ENCODE peak calls at places on chromosomes 2 and 18, in four cellular contexts. L is HepG2, N is endothelial cell of umbilical vein, V is breast epithelium. Q is an unnamed sample.

GRCh38 chr18:58241877-58242276 is 197.9 kb downstream of the NEDD4L start:
- DNase-seq in L (no peak), N (no peak), V (no peak), Q (no peak)

GRCh38 chr2:190355968-190356657 is 12.7 kb downstream of the INPP1 start:
- DNase-seq in L (no peak), N (no peak), V (no peak), Q (no peak)

GRCh38 chr2:30421551-30422436 is 25.3 kb upstream of the LCLAT1 start:
- DNase-seq in L (no peak), N (no peak), V (no peak), Q (no peak)

GRCh38 chr2:196248467-196249104 is 77.2 kb upstream of the STK17B start:
- DNase-seq in L (no peak), N (no peak), V (no peak), Q (no peak)

GRCh38 chr18:64165906-64166305 is 17.0 kb upstream of the LINC00305 start:
- DNase-seq in L (no peak), N (no peak), V (no peak), Q (no peak)

GRCh38 chr2:149329470-149330126 is 789 bp upstream of the LYPD6 start:
- DNase-seq in L (peak; percentile 19), N (peak; percentile 59), V (no peak), Q (peak; percentile 27)

GRCh38 chr2:126902859-126903258 is 4.2 kb downstream of the TEX51 start:
- DNase-seq in L (no peak), N (no peak), V (no peak), Q (no peak)

GRCh38 chr2:47334356-47335136 is 68.4 kb upstream of the MSH2 start:
- DNase-seq in L (no peak), N (peak; percentile 52), V (no peak), Q (no peak)

GRCh38 chr2:69616755-69617154 is 26.8 kb downstream of the AAK1 start:
- DNase-seq in L (no peak), N (peak; percentile 39), V (no peak), Q (no peak)

GRCh38 chr18:75727479-75727878 is 300.0 kb upstream of the SMIM21 start:
- DNase-seq in L (peak; percentile 2), N (no peak), V (no peak), Q (no peak)

GRCh38 chr2:71965530-71965929 is 182.1 kb downstream of the CYP26B1 start:
- DNase-seq in L (no peak), N (no peak), V (no peak), Q (no peak)

GRCh38 chr2:101152195-101153076 is 1.3 kb upstream of the TBC1D8 start:
- DNase-seq in L (peak; percentile 85), N (peak; percentile 79), V (no peak), Q (peak; percentile 53)

GRCh38 chr2:62337403-62337802 is 141.5 kb downstream of the B3GNT2 start:
- DNase-seq in L (no peak), N (no peak), V (no peak), Q (no peak)

GRCh38 chr2:52934354-52934898 is 833.2 kb upstream of the CHAC2 start:
- DNase-seq in L (peak; percentile 2), N (peak; percentile 85), V (no peak), Q (peak; percentile 65)

GRCh38 chr2:141015339-141016047 is 1115.3 kb downstream of the LRP1B start:
- DNase-seq in L (no peak), N (no peak), V (no peak), Q (no peak)

GRCh38 chr2:230269715-230270114 is 44.2 kb downstream of the SP140 start:
- DNase-seq in L (no peak), N (no peak), V (no peak), Q (no peak)

GRCh38 chr2:100730290-100730868 is 89.6 kb upstream of the NPAS2 start:
- DNase-seq in L (peak; percentile 82), N (peak; percentile 88), V (no peak), Q (peak; percentile 53)

GRCh38 chr2:161090401-161090800 is 69.8 kb upstream of the TANK start:
- DNase-seq in L (no peak), N (peak; percentile 90), V (no peak), Q (no peak)

GRCh38 chr2:201235865-201236811 is 24.2 kb upstream of the CASP8 start:
- DNase-seq in L (peak; percentile 70), N (peak; percentile 73), V (no peak), Q (peak; percentile 51)

GRCh38 chr2:96985181-96985580 is 1.2 kb downstream of the FAM178B start:
- DNase-seq in L (no peak), N (no peak), V (peak; percentile 41), Q (no peak)

GRCh38 chr2:195721042-195721441 is 64.0 kb downstream of the SLC39A10 start:
- DNase-seq in L (no peak), N (no peak), V (no peak), Q (no peak)

GRCh38 chr2:224039080-224039769 is at the start of gene SERPINE2:
- DNase-seq in L (no peak), N (peak; percentile 41), V (no peak), Q (peak; percentile 31)

GRCh38 chr18:8783335-8783993 is 78.1 kb downstream of the MTCL1 start:
- DNase-seq in L (no peak), N (no peak), V (no peak), Q (no peak)

GRCh38 chr2:235654115-235654514 is 160.3 kb downstream of the AGAP1 start:
- DNase-seq in L (no peak), N (peak; percentile 56), V (no peak), Q (no peak)

GRCh38 chr2:129702773-129703172 is 276.7 kb upstream of the RAB6C start:
- DNase-seq in L (no peak), N (no peak), V (no peak), Q (no peak)

GRCh38 chr2:47133046-47133445 is 22.1 kb downstream of the STPG4 start:
- DNase-seq in L (no peak), N (no peak), V (no peak), Q (no peak)

GRCh38 chr2:58436842-58437241 is 195.7 kb upstream of the FANCL start:
- DNase-seq in L (no peak), N (no peak), V (no peak), Q (no peak)

GRCh38 chr2:67394734-67395133 is 2.4 kb upstream of the ETAA1 start:
- DNase-seq in L (no peak), N (peak; percentile 67), V (no peak), Q (no peak)

GRCh38 chr18:60965856-60966255 is 367.4 kb upstream of the CDH20 start:
- DNase-seq in L (no peak), N (peak; percentile 64), V (no peak), Q (no peak)

GRCh38 chr2:96556441-96557330 is 20.1 kb downstream of the ARID5A start:
- DNase-seq in L (peak; percentile 99), N (peak; percentile 43), V (no peak), Q (no peak)

GRCh38 chr2:133794114-133794513 is 225.9 kb upstream of the NCKAP5 start:
- DNase-seq in L (no peak), N (no peak), V (no peak), Q (no peak)

GRCh38 chr18:45588284-45588683 is 27.0 kb upstream of the SLC14A2 start:
- DNase-seq in L (no peak), N (no peak), V (no peak), Q (no peak)

GRCh38 chr2:118846667-118847446 is 591 bp downstream of the EN1 start:
- DNase-seq in L (no peak), N (no peak), V (no peak), Q (no peak)

GRCh38 chr18:48100712-48101165 is 170.3 kb upstream of the SMAD2 start:
- DNase-seq in L (no peak), N (no peak), V (no peak), Q (no peak)

GRCh38 chr2:120860579-120860922 is 124.9 kb downstream of the GLI2 start:
- DNase-seq in L (no peak), N (no peak), V (no peak), Q (no peak)

GRCh38 chr2:241764272-241765241 is 12.1 kb upstream of the GAL3ST2 start:
- DNase-seq in L (no peak), N (no peak), V (no peak), Q (no peak)

GRCh38 chr2:134558208-134558890 is 160.5 kb downstream of the TMEM163 start:
- DNase-seq in L (no peak), N (no peak), V (no peak), Q (no peak)

GRCh38 chr2:238294393-238295143 is 6.2 kb upstream of the PER2 start:
- DNase-seq in L (peak; percentile 77), N (no peak), V (no peak), Q (no peak)

GRCh38 chr2:160731856-160732255 is 238.2 kb upstream of the RBMS1 start:
- DNase-seq in L (no peak), N (no peak), V (no peak), Q (no peak)

GRCh38 chr18:2932247-2933181 is 80.4 kb downstream of the LPIN2 start:
- DNase-seq in L (peak; percentile 62), N (peak; percentile 64), V (no peak), Q (peak; percentile 42)

GRCh38 chr2:215764441-215765048 is 248.8 kb downstream of the MREG start:
- DNase-seq in L (no peak), N (peak; percentile 34), V (no peak), Q (no peak)
- TF ChIP-seq POLR2AphosphoS5 in L (no peak), N (peak; percentile 34), V (no peak), Q (no peak)

DNA sequence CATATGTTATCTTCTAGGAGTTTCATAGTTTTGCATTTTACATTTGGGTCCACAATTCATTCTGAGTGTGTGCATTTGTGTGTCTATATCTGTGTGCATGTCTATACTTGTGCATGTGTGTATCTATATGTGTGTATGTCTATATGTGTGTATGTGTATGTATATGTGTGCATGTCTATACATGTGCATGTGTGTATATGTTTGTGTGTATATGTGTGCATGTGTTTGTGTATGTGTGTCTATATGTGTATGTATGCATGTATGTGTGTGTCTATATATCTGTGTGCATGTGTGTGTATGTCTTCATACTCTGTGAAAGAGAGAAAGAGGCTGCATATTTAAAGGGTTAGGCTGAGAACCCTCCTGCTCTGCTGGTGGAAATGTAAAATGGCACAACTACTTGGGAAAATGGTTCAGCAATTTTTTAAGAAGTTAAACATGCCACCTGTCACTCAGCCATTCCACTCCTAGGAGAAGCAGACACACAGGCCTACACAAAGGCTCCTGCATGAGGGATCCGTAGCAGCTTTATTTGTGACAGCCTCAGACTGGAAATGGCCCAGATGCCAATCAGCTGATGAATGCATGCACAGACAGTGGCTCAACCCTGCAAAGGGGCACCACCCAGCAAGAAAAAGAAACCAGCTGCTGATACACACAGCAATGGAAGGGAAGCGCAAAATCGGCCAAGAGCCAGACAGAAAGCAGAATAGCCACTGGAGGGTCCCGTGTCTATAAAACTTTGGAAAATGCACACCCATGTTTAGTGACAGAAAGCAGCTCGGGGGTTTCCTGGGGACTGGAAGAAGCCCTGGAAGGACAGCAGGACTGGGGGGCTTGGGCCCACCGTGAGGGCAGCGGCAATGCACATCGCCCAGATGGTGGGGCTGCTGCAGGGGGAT is 146.8 kb downstream of the SEPTIN10 start:
- DNase-seq in L (no peak), N (peak; percentile 42), V (no peak), Q (no peak)
- TF ChIP-seq POLR2AphosphoS5 in L (no peak), N (no peak), V (no peak), Q (no peak)

GRCh38 chr2:113965228-113965627 is 75.3 kb downstream of the ACTR3 start:
- DNase-seq in L (no peak), N (no peak), V (no peak), Q (no peak)
- TF ChIP-seq POLR2AphosphoS5 in L (no peak), N (no peak), V (no peak), Q (no peak)

GRCh38 chr2:233074106-233074505 is 14.0 kb downstream of the INPP5D start:
- DNase-seq in L (no peak), N (no peak), V (peak; percentile 34), Q (no peak)

GRCh38 chr2:233075141-233075965 is 15.2 kb downstream of the INPP5D start:
- DNase-seq in L (peak; percentile 39), N (no peak), V (peak; percentile 33), Q (no peak)

GRCh38 chr2:233076749-233077148 is 16.6 kb downstream of the INPP5D start:
- DNase-seq in L (no peak), N (peak; percentile 65), V (no peak), Q (no peak)

GRCh38 chr2:233072838-233073237 is 12.7 kb downstream of the INPP5D start:
- DNase-seq in L (no peak), N (no peak), V (peak; percentile 27), Q (no peak)

GRCh38 chr2:233075966-233076339 is 15.8 kb downstream of the INPP5D start:
- DNase-seq in L (no peak), N (peak; percentile 17), V (peak; percentile 5), Q (no peak)
- TF ChIP-seq POLR2AphosphoS5 in L (no peak), N (no peak), V (no peak), Q (no peak)

Q was measured in prostate gland.